ENCODE peak calls at places on chromosomes 5 and 9, in four cellular contexts. S is GM12878, C is HepG2, L is K562. M is an unnamed sample.

GRCh38 chr5:94968507-94969095 is 316.3 kb downstream of the MCTP1 start:
- DNase-seq in S (peak; percentile 26), C (peak; percentile 75), L (peak; percentile 61), M (peak; percentile 88)

GRCh38 chr5:79318935-79319614 is 83.1 kb downstream of the JMY start:
- DNase-seq in S (no peak), C (no peak), L (peak; percentile 35), M (no peak)

GRCh38 chr5:57432876-57433275 is 49.7 kb downstream of the ACTBL2 start:
- DNase-seq in S (no peak), C (peak; percentile 28), L (peak; percentile 41), M (peak; percentile 39)

GRCh38 chr5:60685028-60685427 is 14.9 kb downstream of the DEPDC1B start:
- DNase-seq in S (no peak), C (no peak), L (no peak), M (no peak)

GRCh38 chr5:111147502-111147901 is 55.4 kb downstream of the WDR36 start:
- DNase-seq in S (no peak), C (no peak), L (no peak), M (no peak)

GRCh38 chr5:173329370-173330150 is 1.3 kb upstream of the STC2 start:
- DNase-seq in S (peak; percentile 25), C (peak; percentile 72), L (no peak), M (peak; percentile 88)

GRCh38 chr5:114898602-114899001 is 271.1 kb downstream of the TRIM36 start:
- DNase-seq in S (no peak), C (no peak), L (no peak), M (peak; percentile 53)

GRCh38 chr5:166165600-166165999 is 2125.8 kb upstream of the WWC1 start:
- DNase-seq in S (no peak), C (no peak), L (no peak), M (peak; percentile 71)

GRCh38 chr5:177507165-177507564 is 2.5 kb downstream of the DOK3 start:
- DNase-seq in S (no peak), C (peak; percentile 51), L (peak; percentile 68), M (peak; percentile 55)
- TF ChIP-seq JUNB in S (no peak), C (no peak), L (no peak), M (no peak)

GRCh38 chr9:124505006-124505900 is 1.9 kb downstream of the NR5A1 start:
- DNase-seq in S (no peak), C (no peak), L (no peak), M (peak; percentile 62)
- TF ChIP-seq EZH2 in S (no peak), C (no peak), L (no peak), M (no peak)

GRCh38 chr5:180807654-180808414 is 5.2 kb upstream of the MGAT1 start:
- DNase-seq in S (no peak), C (no peak), L (no peak), M (no peak)

GRCh38 chr5:180806351-180807011 is 3.9 kb upstream of the MGAT1 start:
- DNase-seq in S (no peak), C (no peak), L (no peak), M (no peak)

GRCh38 chr5:180809403-180810209 is 7.0 kb upstream of the MGAT1 start:
- DNase-seq in S (no peak), C (peak; percentile 89), L (peak; percentile 94), M (peak; percentile 95)

GRCh38 chr5:180810210-180811011 is 7.8 kb upstream of the MGAT1 start:
- DNase-seq in S (peak; percentile 88), C (peak; percentile 83), L (peak; percentile 96), M (peak; percentile 96)

DNA sequence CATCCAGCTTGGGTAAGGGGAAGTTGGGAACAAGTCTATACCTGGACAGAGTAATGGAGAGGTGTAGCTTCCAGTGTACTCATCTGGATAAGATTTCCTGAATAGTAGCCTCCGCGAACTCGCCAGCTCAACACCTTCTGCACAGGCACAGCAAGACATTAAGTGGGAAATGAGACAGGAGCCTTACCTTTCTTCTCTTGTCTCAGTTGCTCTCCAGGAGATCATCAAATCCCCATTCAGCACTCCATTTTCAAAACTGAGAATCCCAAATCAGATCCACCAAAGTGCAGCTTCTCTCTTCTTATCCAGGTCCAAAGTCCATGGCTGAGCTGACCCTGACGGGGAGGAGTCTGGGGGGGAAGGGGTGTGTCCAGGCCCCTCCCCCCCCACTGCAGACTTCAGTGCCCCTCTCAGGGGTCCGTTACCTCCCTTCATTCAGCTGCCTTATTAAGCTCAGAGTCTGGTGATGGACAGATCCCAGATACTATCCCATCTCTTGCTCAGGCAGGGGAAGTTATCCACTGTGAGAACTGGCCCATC is 5.9 kb upstream of the MGAT1 start:
- DNase-seq in S (no peak), C (peak; percentile 74), L (peak; percentile 55), M (no peak)
- H3K4me1 ChIP-seq in S (peaks cover 28% of the 10 kb centered on the region), C (peaks cover 65% of the 10 kb centered on the region), L (peaks cover 55% of the 10 kb centered on the region), M (peaks cover 34% of the 10 kb centered on the region)

GRCh38 chr9:107759823-107760166 is 270.2 kb upstream of the KLF4 start:
- DNase-seq in S (no peak), C (no peak), L (no peak), M (no peak)
- TF ChIP-seq JUNB in S (no peak), C (no peak), L (no peak), M (no peak)

GRCh38 chr9:126722922-126723806 is 81.7 kb upstream of the ZBTB43 start:
- DNase-seq in S (no peak), C (no peak), L (peak; percentile 71), M (peak; percentile 70)
- TF ChIP-seq EZH2 in S (no peak), C (no peak), L (no peak), M (no peak)

GRCh38 chr5:499233-500209 is 24.7 kb downstream of the SLC9A3 start:
- DNase-seq in S (no peak), C (no peak), L (no peak), M (no peak)

GRCh38 chr5:502325-503079 is 21.7 kb downstream of the SLC9A3 start:
- DNase-seq in S (no peak), C (no peak), L (no peak), M (peak; percentile 40)

GRCh38 chr5:501833-502184 is 22.4 kb downstream of the SLC9A3 start:
- DNase-seq in S (no peak), C (no peak), L (no peak), M (no peak)

GRCh38 chr5:500491-500890 is 23.8 kb downstream of the SLC9A3 start:
- DNase-seq in S (no peak), C (no peak), L (no peak), M (no peak)

GRCh38 chr5:501040-501832 is 23.0 kb downstream of the SLC9A3 start:
- DNase-seq in S (no peak), C (no peak), L (no peak), M (no peak)
- H3K4me1 ChIP-seq in S (no peaks in the 10 kb centered on the region), C (peaks cover 5% of the 10 kb centered on the region), L (peaks cover 48% of the 10 kb centered on the region), M (no peaks in the 10 kb centered on the region)

DNA sequence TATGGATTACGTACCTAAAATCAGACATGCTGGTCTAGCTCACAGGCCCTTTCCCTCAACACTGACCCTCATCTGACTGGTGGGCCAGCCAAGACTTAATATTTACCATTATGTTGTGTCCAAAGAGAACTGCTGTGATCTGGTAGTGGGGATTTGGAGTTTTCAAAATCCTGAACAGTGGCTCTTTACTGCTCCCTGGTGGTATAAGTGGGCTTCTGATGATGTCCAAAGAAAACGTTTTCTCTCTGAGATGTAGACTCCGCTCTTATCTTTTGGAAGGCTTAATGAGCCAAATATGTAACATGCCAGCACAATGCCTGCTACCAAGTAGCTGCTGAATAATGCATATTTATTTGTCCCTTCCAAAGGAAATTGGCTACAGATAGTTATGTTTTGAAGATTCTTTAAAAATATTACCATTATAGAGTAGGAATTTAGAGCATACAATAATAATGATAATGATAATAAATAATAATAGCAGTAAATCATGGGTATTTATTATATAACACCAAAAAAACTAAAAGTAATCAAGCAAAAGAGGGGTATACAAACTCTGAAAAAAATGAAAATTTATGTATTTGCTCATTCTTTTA is 406.6 kb upstream of the TNC start:
- DNase-seq in S (no peak), C (peak; percentile 32), L (peak; percentile 7), M (peak; percentile 81)
- TF ChIP-seq JUNB in S (no peak), C (no peak), L (no peak), M (no peak)